ENCODE peak calls at places on chromosomes 1 and 21, in five cellular contexts. N, K, I, R and L are unnamed samples.

GRCh38 chr21:34017127-34017961 is 56.0 kb upstream of the MRPS6 start:
- DNase-seq in N (no peak), I (no peak), K (no peak), R (no peak), L (peak)

GRCh38 chr1:116515702-116516101 is 55.1 kb downstream of the CD58 start:
- DNase-seq in K (peak), N (no peak), I (no peak), R (no peak), L (no peak)

GRCh38 chr1:67652800-67653199 is 32.2 kb upstream of the GADD45A start:
- DNase-seq in K (peak), N (no peak), I (no peak), R (no peak), L (peak)

GRCh38 chr1:48049823-48050539 is 52.8 kb upstream of the TRABD2B start:
- DNase-seq in R (no peak), K (no peak), N (no peak), I (no peak), L (no peak)

GRCh38 chr1:152622803-152623202 is at the start of gene LCE3A:
- DNase-seq in N (no peak), I (no peak), K (peak), R (no peak), L (no peak)

GRCh38 chr1:210584439-210585113 is 255.9 kb downstream of the HHAT start:
- DNase-seq in I (peak), K (peak), R (peak), N (peak), L (peak)

GRCh38 chr1:22489278-22489677 is 37.6 kb downstream of the ZBTB40 start:
- DNase-seq in K (no peak), N (no peak), R (no peak), I (no peak), L (no peak)

GRCh38 chr1:27044613-27045091 is 32.0 kb upstream of the TENT5B start:
- DNase-seq in K (peak), I (peak), N (peak), R (peak), L (peak)

GRCh38 chr1:228006034-228006792 is 585 bp upstream of the WNT3A start:
- DNase-seq in K (no peak), I (peak), N (no peak), R (no peak), L (no peak)

GRCh38 chr1:29306471-29307140 is 70.3 kb downstream of the PTPRU start:
- DNase-seq in I (no peak), K (no peak), R (no peak), N (no peak), L (no peak)

GRCh38 chr1:18907021-18907913 is 4.9 kb upstream of the ALDH4A1 start:
- DNase-seq in K (peak), R (peak), N (peak), I (peak), L (peak)

GRCh38 chr1:24301395-24302175 is 17.6 kb upstream of the GRHL3 start:
- DNase-seq in R (no peak), K (no peak), N (no peak), I (no peak), L (no peak)

GRCh38 chr1:11046270-11046566 is 821 bp downstream of the MASP2 start:
- DNase-seq in I (no peak), R (no peak), N (no peak), K (no peak), L (no peak)

GRCh38 chr1:201140941-201141260 is 13.4 kb downstream of the TMEM9 start:
- DNase-seq in I (no peak), N (no peak), K (no peak), R (no peak), L (no peak)

GRCh38 chr21:28516996-28517592 is 475.6 kb downstream of the LTN1 start:
- DNase-seq in K (peak), R (peak), I (peak), N (peak), L (no peak)

GRCh38 chr1:246113555-246114095 is 393.5 kb downstream of the SMYD3 start:
- DNase-seq in K (no peak), I (no peak), N (no peak), R (no peak), L (no peak)